ENCODE peak calls at places on chromosomes 5 and 9, in four cellular contexts. U is naive thymus-derived CD4-positive, alpha-beta T cell; Y is activated naive CD4-positive, alpha-beta T cell; Z is MCF 10A. F is an unnamed sample.

GRCh38 chr5:91449083-91449482 is 66.0 kb upstream of the ARRDC3 start:
- DNase-seq in Y (no peak), U (no peak), Z (no peak), F (no peak)

GRCh38 chr5:132237141-132237540 is 9.5 kb upstream of the P4HA2 start:
- DNase-seq in Y (no peak), U (no peak), Z (no peak), F (no peak)

GRCh38 chr9:98315551-98316060 is 60.2 kb upstream of the TBC1D2 start:
- DNase-seq in Z (peak), U (peak), Y (peak), F (peak)

GRCh38 chr5:16431482-16431881 is 34.1 kb downstream of the ZNF622 start:
- DNase-seq in Z (no peak), U (no peak), Y (no peak), F (no peak)

GRCh38 chr9:88458716-88459115 is 70.5 kb downstream of the SPIN1 start:
- DNase-seq in Z (no peak), Y (no peak), U (no peak), F (no peak)

GRCh38 chr5:154844800-154845199 is 5.6 kb downstream of the FAXDC2 start:
- DNase-seq in Z (no peak), Y (no peak), U (no peak), F (no peak)

GRCh38 chr5:150503977-150504620 is 3.8 kb upstream of the NDST1 start:
- DNase-seq in Y (no peak), Z (peak), U (no peak), F (no peak)

GRCh38 chr5:91443761-91444467 is 60.8 kb upstream of the ARRDC3 start:
- DNase-seq in Y (no peak), Z (no peak), U (no peak), F (no peak)

GRCh38 chr5:1536298-1537165 is 12.8 kb upstream of the LPCAT1 start:
- DNase-seq in U (peak), Z (no peak), Y (peak), F (no peak)